ENCODE peak calls at places on chromosomes 6 and 20, in ten cellular contexts. One of them, this sample, is unnamed.

GRCh38 chr6:52641388-52641787 is 29.5 kb upstream of the TMEM14A start:
- DNase-seq in H1: no peak
- DNase-seq in esophagus squamous epithelium: no peak
- DNase-seq in stomach: no peak
- DNase-seq in A549: no peak
- DNase-seq in tibial nerve: no peak
- DNase-seq in spleen: no peak
- DNase-seq in Peyer's patch: no peak
- DNase-seq in uterus: no peak
- DNase-seq in heart left ventricle: no peak
- DNase-seq in this sample: no peak

GRCh38 chr20:31857861-31858835 is 12.2 kb downstream of the DUSP15 start:
- DNase-seq in H1: no peak
- DNase-seq in esophagus squamous epithelium: no peak
- DNase-seq in stomach: no peak
- DNase-seq in A549: no peak
- DNase-seq in tibial nerve: no peak
- DNase-seq in spleen: peak
- DNase-seq in Peyer's patch: peak
- DNase-seq in uterus: no peak
- DNase-seq in heart left ventricle: no peak
- DNase-seq in this sample: no peak

GRCh38 chr6:113220832-113221231 is 636.3 kb upstream of the MARCKS start:
- DNase-seq in H1: no peak
- DNase-seq in esophagus squamous epithelium: no peak
- DNase-seq in stomach: no peak
- DNase-seq in A549: no peak
- DNase-seq in tibial nerve: no peak
- DNase-seq in spleen: no peak
- DNase-seq in Peyer's patch: no peak
- DNase-seq in uterus: no peak
- DNase-seq in heart left ventricle: no peak
- DNase-seq in this sample: no peak

GRCh38 chr6:131950767-131951575 is at the start of gene CCN2:
- DNase-seq in H1: peak
- DNase-seq in esophagus squamous epithelium: no peak
- DNase-seq in stomach: peak
- DNase-seq in A549: peak
- DNase-seq in tibial nerve: peak
- DNase-seq in spleen: peak
- DNase-seq in Peyer's patch: peak
- DNase-seq in uterus: peak
- DNase-seq in heart left ventricle: peak
- DNase-seq in this sample: peak

GRCh38 chr6:157912326-157912725 is 69.3 kb upstream of the SYNJ2 start:
- DNase-seq in H1: no peak
- DNase-seq in esophagus squamous epithelium: no peak
- DNase-seq in stomach: no peak
- DNase-seq in A549: no peak
- DNase-seq in tibial nerve: no peak
- DNase-seq in spleen: no peak
- DNase-seq in Peyer's patch: no peak
- DNase-seq in uterus: no peak
- DNase-seq in heart left ventricle: no peak
- DNase-seq in this sample: peak

GRCh38 chr6:136889271-136890193 is 32.6 kb upstream of the SLC35D3 start:
- DNase-seq in H1: no peak
- DNase-seq in esophagus squamous epithelium: no peak
- DNase-seq in stomach: no peak
- DNase-seq in A549: peak
- DNase-seq in tibial nerve: no peak
- DNase-seq in spleen: no peak
- DNase-seq in Peyer's patch: no peak
- DNase-seq in uterus: no peak
- DNase-seq in heart left ventricle: no peak
- DNase-seq in this sample: no peak

GRCh38 chr20:6828794-6829423 is 61.4 kb downstream of the BMP2 start:
- DNase-seq in H1: no peak
- DNase-seq in esophagus squamous epithelium: no peak
- DNase-seq in stomach: peak
- DNase-seq in A549: peak
- DNase-seq in tibial nerve: peak
- DNase-seq in spleen: no peak
- DNase-seq in Peyer's patch: peak
- DNase-seq in uterus: peak
- DNase-seq in heart left ventricle: peak
- DNase-seq in this sample: peak

GRCh38 chr20:41537865-41538264 is 80.3 kb downstream of the CHD6 start:
- DNase-seq in H1: no peak
- DNase-seq in esophagus squamous epithelium: no peak
- DNase-seq in stomach: no peak
- DNase-seq in A549: no peak
- DNase-seq in tibial nerve: no peak
- DNase-seq in spleen: no peak
- DNase-seq in Peyer's patch: no peak
- DNase-seq in uterus: no peak
- DNase-seq in heart left ventricle: no peak
- DNase-seq in this sample: no peak

GRCh38 chr6:121849477-121849876 is 414.0 kb downstream of the GJA1 start:
- DNase-seq in H1: peak
- DNase-seq in esophagus squamous epithelium: no peak
- DNase-seq in stomach: peak
- DNase-seq in A549: peak
- DNase-seq in tibial nerve: peak
- DNase-seq in spleen: no peak
- DNase-seq in Peyer's patch: peak
- DNase-seq in uterus: peak
- DNase-seq in heart left ventricle: peak
- DNase-seq in this sample: peak

GRCh38 chr6:5493806-5494205 is 232.5 kb downstream of the FARS2 start:
- DNase-seq in H1: no peak
- DNase-seq in esophagus squamous epithelium: no peak
- DNase-seq in stomach: no peak
- DNase-seq in A549: no peak
- DNase-seq in tibial nerve: no peak
- DNase-seq in spleen: no peak
- DNase-seq in Peyer's patch: no peak
- DNase-seq in uterus: no peak
- DNase-seq in heart left ventricle: no peak
- DNase-seq in this sample: no peak

GRCh38 chr6:45044086-45044485 is 284.0 kb upstream of the RUNX2 start:
- DNase-seq in H1: no peak
- DNase-seq in esophagus squamous epithelium: no peak
- DNase-seq in stomach: no peak
- DNase-seq in A549: no peak
- DNase-seq in tibial nerve: no peak
- DNase-seq in spleen: no peak
- DNase-seq in Peyer's patch: no peak
- DNase-seq in uterus: no peak
- DNase-seq in heart left ventricle: no peak
- DNase-seq in this sample: no peak

DNA sequence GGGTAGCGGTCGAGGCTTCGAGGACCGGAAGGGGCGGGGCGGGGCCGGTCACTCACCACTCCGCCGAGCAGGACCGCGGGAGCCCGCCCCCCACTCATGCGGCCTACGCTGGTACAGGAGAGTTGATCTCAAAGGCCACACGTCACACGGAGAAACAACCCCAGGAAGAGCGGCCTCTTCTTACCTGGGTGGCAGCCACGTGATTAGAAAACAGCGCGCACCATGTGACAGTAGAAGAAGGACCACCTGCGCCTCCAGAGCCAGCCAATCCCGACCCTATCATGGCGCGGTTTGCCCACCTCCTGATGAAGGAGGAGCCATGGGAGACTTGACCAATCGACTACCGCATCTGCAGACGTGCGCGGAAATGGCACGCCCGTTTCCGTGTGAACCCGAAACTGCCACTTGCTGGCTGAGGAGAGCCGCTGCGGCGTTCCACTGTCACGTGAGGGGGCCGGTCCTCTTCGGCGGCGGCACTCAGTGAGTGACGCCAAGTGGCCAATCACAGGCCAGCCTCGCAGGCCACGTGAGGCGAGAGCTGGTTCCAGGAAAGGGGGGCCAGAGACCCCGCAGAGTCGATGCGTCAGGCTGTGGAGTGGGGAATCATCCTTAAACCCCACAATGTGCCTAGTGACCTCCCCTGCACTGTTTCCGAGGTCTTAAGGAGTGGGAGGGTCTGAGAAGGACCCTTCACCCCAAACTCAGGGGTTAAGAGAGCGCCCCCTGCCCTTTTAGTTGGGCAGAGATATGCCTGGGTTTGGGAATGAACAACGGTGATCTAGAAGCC is at the start of gene CUTA:
- DNase-seq in H1: peak
- DNase-seq in esophagus squamous epithelium: peak
- DNase-seq in stomach: peak
- DNase-seq in A549: peak
- DNase-seq in tibial nerve: peak
- DNase-seq in spleen: peak
- DNase-seq in Peyer's patch: peak
- DNase-seq in uterus: peak
- DNase-seq in heart left ventricle: peak
- DNase-seq in this sample: peak
- TF ChIP-seq POLR2A in H1: peak
- TF ChIP-seq POLR2A in esophagus squamous epithelium: peak
- TF ChIP-seq POLR2A in stomach: peak
- TF ChIP-seq POLR2A in A549: peak
- TF ChIP-seq POLR2A in tibial nerve: peak
- TF ChIP-seq POLR2A in spleen: peak
- TF ChIP-seq POLR2A in Peyer's patch: peak
- TF ChIP-seq POLR2A in uterus: peak
- TF ChIP-seq POLR2A in heart left ventricle: peak
- TF ChIP-seq POLR2A in this sample: peak

DNA sequence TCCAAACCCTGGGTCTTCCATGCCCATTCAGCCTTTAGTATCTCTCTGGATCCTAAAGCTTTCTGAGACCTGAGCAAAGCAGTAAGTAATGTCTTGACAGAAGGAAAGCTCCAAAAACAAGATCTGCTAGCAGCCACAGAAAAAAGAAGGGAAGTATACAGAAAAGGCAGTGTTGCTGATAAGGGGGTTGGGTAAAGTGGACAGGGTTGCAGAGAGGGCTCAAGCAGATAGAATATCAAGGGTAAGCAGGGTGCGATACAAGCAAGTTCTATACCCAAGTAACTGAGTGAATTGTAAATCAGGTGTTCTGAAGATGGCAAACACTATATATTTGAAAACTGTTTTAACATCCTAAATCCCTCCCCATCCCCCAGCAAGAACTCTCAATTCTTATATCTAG is 113.4 kb upstream of the CARMIL1 start:
- DNase-seq in H1: no peak
- DNase-seq in esophagus squamous epithelium: no peak
- DNase-seq in stomach: no peak
- DNase-seq in A549: no peak
- DNase-seq in tibial nerve: no peak
- DNase-seq in spleen: no peak
- DNase-seq in Peyer's patch: no peak
- DNase-seq in uterus: no peak
- DNase-seq in heart left ventricle: no peak
- DNase-seq in this sample: no peak
- H3K27ac ChIP-seq in H1: no peak
- H3K27ac ChIP-seq in esophagus squamous epithelium: no peak
- H3K27ac ChIP-seq in stomach: peak
- H3K27ac ChIP-seq in A549: no peak
- H3K27ac ChIP-seq in tibial nerve: no peak
- H3K27ac ChIP-seq in spleen: no peak
- H3K27ac ChIP-seq in Peyer's patch: no peak
- H3K27ac ChIP-seq in uterus: no peak
- H3K27ac ChIP-seq in heart left ventricle: no peak
- H3K27ac ChIP-seq in this sample: no peak

GRCh38 chr20:19073584-19074198 is 138.8 kb upstream of the SLC24A3 start:
- DNase-seq in H1: peak
- DNase-seq in esophagus squamous epithelium: no peak
- DNase-seq in stomach: no peak
- DNase-seq in A549: no peak
- DNase-seq in tibial nerve: no peak
- DNase-seq in spleen: no peak
- DNase-seq in Peyer's patch: no peak
- DNase-seq in uterus: no peak
- DNase-seq in heart left ventricle: no peak
- DNase-seq in this sample: no peak
- TF ChIP-seq CTCF in H1: peak
- TF ChIP-seq CTCF in esophagus squamous epithelium: no peak
- TF ChIP-seq CTCF in stomach: no peak
- TF ChIP-seq CTCF in A549: peak
- TF ChIP-seq CTCF in tibial nerve: no peak
- TF ChIP-seq CTCF in spleen: no peak
- TF ChIP-seq CTCF in Peyer's patch: no peak
- TF ChIP-seq CTCF in uterus: no peak
- TF ChIP-seq CTCF in heart left ventricle: no peak
- TF ChIP-seq CTCF in this sample: no peak

GRCh38 chr6:26240981-26241770 is 123.8 kb upstream of the BTN3A2 start:
- DNase-seq in H1: no peak
- DNase-seq in esophagus squamous epithelium: no peak
- DNase-seq in stomach: no peak
- DNase-seq in A549: no peak
- DNase-seq in tibial nerve: no peak
- DNase-seq in spleen: peak
- DNase-seq in Peyer's patch: peak
- DNase-seq in uterus: no peak
- DNase-seq in heart left ventricle: no peak
- DNase-seq in this sample: peak

GRCh38 chr6:26243132-26243531 is 121.9 kb upstream of the BTN3A2 start:
- DNase-seq in H1: no peak
- DNase-seq in esophagus squamous epithelium: no peak
- DNase-seq in stomach: no peak
- DNase-seq in A549: no peak
- DNase-seq in tibial nerve: no peak
- DNase-seq in spleen: no peak
- DNase-seq in Peyer's patch: peak
- DNase-seq in uterus: no peak
- DNase-seq in heart left ventricle: no peak
- DNase-seq in this sample: no peak

GRCh38 chr6:26235240-26235730 is 129.7 kb upstream of the BTN3A2 start:
- DNase-seq in H1: no peak
- DNase-seq in esophagus squamous epithelium: no peak
- DNase-seq in stomach: no peak
- DNase-seq in A549: peak
- DNase-seq in tibial nerve: no peak
- DNase-seq in spleen: no peak
- DNase-seq in Peyer's patch: no peak
- DNase-seq in uterus: no peak
- DNase-seq in heart left ventricle: no peak
- DNase-seq in this sample: no peak

GRCh38 chr6:26243742-26244141 is 121.3 kb upstream of the BTN3A2 start:
- DNase-seq in H1: no peak
- DNase-seq in esophagus squamous epithelium: no peak
- DNase-seq in stomach: no peak
- DNase-seq in A549: no peak
- DNase-seq in tibial nerve: no peak
- DNase-seq in spleen: no peak
- DNase-seq in Peyer's patch: peak
- DNase-seq in uterus: no peak
- DNase-seq in heart left ventricle: no peak
- DNase-seq in this sample: no peak

GRCh38 chr6:26240157-26240980 is 124.6 kb upstream of the BTN3A2 start:
- DNase-seq in H1: no peak
- DNase-seq in esophagus squamous epithelium: no peak
- DNase-seq in stomach: peak
- DNase-seq in A549: no peak
- DNase-seq in tibial nerve: peak
- DNase-seq in spleen: peak
- DNase-seq in Peyer's patch: peak
- DNase-seq in uterus: peak
- DNase-seq in heart left ventricle: peak
- DNase-seq in this sample: peak
- TF ChIP-seq POLR2A in H1: peak
- TF ChIP-seq POLR2A in esophagus squamous epithelium: peak
- TF ChIP-seq POLR2A in stomach: peak
- TF ChIP-seq POLR2A in A549: no peak
- TF ChIP-seq POLR2A in tibial nerve: no peak
- TF ChIP-seq POLR2A in spleen: peak
- TF ChIP-seq POLR2A in Peyer's patch: peak
- TF ChIP-seq POLR2A in uterus: peak
- TF ChIP-seq POLR2A in heart left ventricle: peak
- TF ChIP-seq POLR2A in this sample: peak